ENCODE peak calls at places on chromosomes 7 and 10, in five cellular contexts. One of them, this sample, is unnamed.

GRCh38 chr10:92846-93245 is 42.4 kb upstream of the ZMYND11 start:
- DNase-seq in activated CD4-positive, alpha-beta T cell treated with anti-CD3 and anti-CD28 coated beads, Interleukin-2, amount 50 U/mL, for 1 hour: no peak
- DNase-seq in HCEC 1CT: no peak
- DNase-seq in stimulated activated CD4-positive, alpha-beta T cell treated with anti-CD3 and anti-CD28 coated beads, Interleukin-4, amount 100 ng/mL, for 24 hours: no peak
- DNase-seq in amniotic stem cell: no peak
- DNase-seq in this sample: no peak

GRCh38 chr7:63205136-63205535 is 793.5 kb upstream of the ZNF722 start:
- DNase-seq in amniotic stem cell: no peak
- DNase-seq in activated CD4-positive, alpha-beta T cell treated with anti-CD3 and anti-CD28 coated beads, Interleukin-2, amount 50 U/mL, for 1 hour: no peak
- DNase-seq in HCEC 1CT: no peak
- DNase-seq in stimulated activated CD4-positive, alpha-beta T cell treated with anti-CD3 and anti-CD28 coated beads, Interleukin-4, amount 100 ng/mL, for 24 hours: no peak
- DNase-seq in this sample: no peak

GRCh38 chr7:98745722-98746318 is 124.0 kb downstream of the TMEM130 start:
- DNase-seq in amniotic stem cell: peak
- DNase-seq in activated CD4-positive, alpha-beta T cell treated with anti-CD3 and anti-CD28 coated beads, Interleukin-2, amount 50 U/mL, for 1 hour: peak
- DNase-seq in HCEC 1CT: peak
- DNase-seq in stimulated activated CD4-positive, alpha-beta T cell treated with anti-CD3 and anti-CD28 coated beads, Interleukin-4, amount 100 ng/mL, for 24 hours: peak
- DNase-seq in this sample: peak

GRCh38 chr10:63711361-63711760 is 190.2 kb downstream of the REEP3 start:
- DNase-seq in HCEC 1CT: no peak
- DNase-seq in stimulated activated CD4-positive, alpha-beta T cell treated with anti-CD3 and anti-CD28 coated beads, Interleukin-4, amount 100 ng/mL, for 24 hours: no peak
- DNase-seq in activated CD4-positive, alpha-beta T cell treated with anti-CD3 and anti-CD28 coated beads, Interleukin-2, amount 50 U/mL, for 1 hour: no peak
- DNase-seq in amniotic stem cell: no peak
- DNase-seq in this sample: peak

GRCh38 chr10:123150986-123151738 is 3.0 kb upstream of the BUB3 start:
- DNase-seq in stimulated activated CD4-positive, alpha-beta T cell treated with anti-CD3 and anti-CD28 coated beads, Interleukin-4, amount 100 ng/mL, for 24 hours: no peak
- DNase-seq in amniotic stem cell: no peak
- DNase-seq in HCEC 1CT: no peak
- DNase-seq in activated CD4-positive, alpha-beta T cell treated with anti-CD3 and anti-CD28 coated beads, Interleukin-2, amount 50 U/mL, for 1 hour: peak
- DNase-seq in this sample: peak

GRCh38 chr7:151637781-151638261 is 118.1 kb upstream of the RHEB start:
- DNase-seq in stimulated activated CD4-positive, alpha-beta T cell treated with anti-CD3 and anti-CD28 coated beads, Interleukin-4, amount 100 ng/mL, for 24 hours: no peak
- DNase-seq in activated CD4-positive, alpha-beta T cell treated with anti-CD3 and anti-CD28 coated beads, Interleukin-2, amount 50 U/mL, for 1 hour: no peak
- DNase-seq in HCEC 1CT: peak
- DNase-seq in amniotic stem cell: no peak
- DNase-seq in this sample: peak

GRCh38 chr10:86298501-86299001 is 68.0 kb downstream of the GRID1 start:
- DNase-seq in amniotic stem cell: no peak
- DNase-seq in HCEC 1CT: no peak
- DNase-seq in activated CD4-positive, alpha-beta T cell treated with anti-CD3 and anti-CD28 coated beads, Interleukin-2, amount 50 U/mL, for 1 hour: no peak
- DNase-seq in stimulated activated CD4-positive, alpha-beta T cell treated with anti-CD3 and anti-CD28 coated beads, Interleukin-4, amount 100 ng/mL, for 24 hours: no peak
- DNase-seq in this sample: no peak

GRCh38 chr7:78377532-78377931 is 579.0 kb downstream of the PHTF2 start:
- DNase-seq in activated CD4-positive, alpha-beta T cell treated with anti-CD3 and anti-CD28 coated beads, Interleukin-2, amount 50 U/mL, for 1 hour: no peak
- DNase-seq in amniotic stem cell: no peak
- DNase-seq in HCEC 1CT: no peak
- DNase-seq in stimulated activated CD4-positive, alpha-beta T cell treated with anti-CD3 and anti-CD28 coated beads, Interleukin-4, amount 100 ng/mL, for 24 hours: no peak
- DNase-seq in this sample: no peak